ENCODE peak calls at places on chromosomes 2 and 18, in four cellular contexts. C is IMR-90, B is H9, W is mesenchymal stem cell. R is an unnamed sample.
A peak's percentile ranks its signal among the peaks of the same experiment; 100 is the strongest.

GRCh38 chr18:3869848-3870247 is 419.9 kb downstream of the TGIF1 start:
- DNase-seq in C (peak; percentile 76), W (peak; percentile 65), B (no peak), R (peak; percentile 37)

GRCh38 chr2:223598994-223599645 is 3.0 kb downstream of the SCG2 start:
- DNase-seq in C (peak; percentile 83), W (peak; percentile 74), B (no peak), R (no peak)

GRCh38 chr2:76197842-76198448 is 487.2 kb upstream of the GCFC2 start:
- DNase-seq in B (peak; percentile 70), C (peak; percentile 65), W (peak; percentile 77), R (peak; percentile 64)

GRCh38 chr2:26009567-26009963 is 24.3 kb upstream of the RAB10 start:
- DNase-seq in C (no peak), B (no peak), W (no peak), R (no peak)

GRCh38 chr2:25201265-25201664 is 32.9 kb upstream of the POMC start:
- DNase-seq in B (peak; percentile 56), C (no peak), W (no peak), R (no peak)

GRCh38 chr18:56451188-56451587 is 187.2 kb downstream of the TXNL1 start:
- DNase-seq in B (no peak), W (no peak), C (peak; percentile 9), R (no peak)

GRCh38 chr2:230687498-230687897 is 25.1 kb upstream of the CAB39 start:
- DNase-seq in C (peak; percentile 72), B (no peak), W (peak; percentile 66), R (no peak)

GRCh38 chr2:64586883-64587481 is 62.9 kb downstream of the AFTPH start:
- DNase-seq in C (peak; percentile 72), W (peak; percentile 69), B (no peak), R (peak; percentile 35)

GRCh38 chr2:214542251-214542650 is 131.4 kb downstream of the VWC2L start:
- DNase-seq in B (no peak), W (no peak), C (peak; percentile 14), R (no peak)

GRCh38 chr2:70552501-70553333 is 909 bp downstream of the TGFA start:
- DNase-seq in C (no peak), W (no peak), B (peak; percentile 38), R (peak; percentile 23)

GRCh38 chr2:70554338-70554892 is 789 bp upstream of the TGFA start:
- DNase-seq in C (no peak), B (no peak), W (no peak), R (no peak)

GRCh38 chr2:70553584-70554337 is at the start of gene TGFA:
- DNase-seq in B (peak; percentile 94), C (no peak), W (peak; percentile 26), R (peak; percentile 74)

GRCh38 chr2:70551156-70551555 is 2.5 kb downstream of the TGFA start:
- DNase-seq in C (no peak), B (no peak), W (no peak), R (no peak)

GRCh38 chr2:70553334-70553583 is 367 bp downstream of the TGFA start:
- DNase-seq in C (no peak), W (no peak), B (peak; percentile 66), R (no peak)
- H3K9ac ChIP-seq in C (no peak overlapping the region), W (peak overlapping the region; percentile 4), B (peak overlapping the region; percentile 23), R (no peak overlapping the region)

DNA sequence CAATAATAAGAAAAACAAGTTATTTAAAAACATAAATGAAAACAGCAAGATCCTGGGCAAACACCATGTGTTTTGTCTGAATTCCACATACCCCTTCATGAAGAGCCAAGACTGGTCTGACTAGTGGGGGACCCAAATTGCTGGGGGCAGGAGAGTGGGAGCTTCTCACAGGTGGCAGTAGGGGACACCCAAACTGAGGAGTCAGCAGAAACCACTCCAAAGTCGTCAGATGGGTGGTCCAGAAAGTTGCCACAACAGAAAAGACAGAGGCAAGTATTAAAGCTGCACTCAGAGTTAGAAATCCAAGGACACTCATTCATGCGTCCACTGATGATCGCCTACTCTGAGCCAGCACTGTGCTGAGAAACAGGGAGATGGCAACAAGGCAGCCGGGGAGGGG is 12.3 kb upstream of the LCLAT1 start:
- DNase-seq in W (no peak), C (no peak), B (no peak), R (no peak)
- H3K14ac ChIP-seq in W (no peak overlapping the region), C (no peak overlapping the region), B (no peak overlapping the region), R (no peak overlapping the region)

DNA sequence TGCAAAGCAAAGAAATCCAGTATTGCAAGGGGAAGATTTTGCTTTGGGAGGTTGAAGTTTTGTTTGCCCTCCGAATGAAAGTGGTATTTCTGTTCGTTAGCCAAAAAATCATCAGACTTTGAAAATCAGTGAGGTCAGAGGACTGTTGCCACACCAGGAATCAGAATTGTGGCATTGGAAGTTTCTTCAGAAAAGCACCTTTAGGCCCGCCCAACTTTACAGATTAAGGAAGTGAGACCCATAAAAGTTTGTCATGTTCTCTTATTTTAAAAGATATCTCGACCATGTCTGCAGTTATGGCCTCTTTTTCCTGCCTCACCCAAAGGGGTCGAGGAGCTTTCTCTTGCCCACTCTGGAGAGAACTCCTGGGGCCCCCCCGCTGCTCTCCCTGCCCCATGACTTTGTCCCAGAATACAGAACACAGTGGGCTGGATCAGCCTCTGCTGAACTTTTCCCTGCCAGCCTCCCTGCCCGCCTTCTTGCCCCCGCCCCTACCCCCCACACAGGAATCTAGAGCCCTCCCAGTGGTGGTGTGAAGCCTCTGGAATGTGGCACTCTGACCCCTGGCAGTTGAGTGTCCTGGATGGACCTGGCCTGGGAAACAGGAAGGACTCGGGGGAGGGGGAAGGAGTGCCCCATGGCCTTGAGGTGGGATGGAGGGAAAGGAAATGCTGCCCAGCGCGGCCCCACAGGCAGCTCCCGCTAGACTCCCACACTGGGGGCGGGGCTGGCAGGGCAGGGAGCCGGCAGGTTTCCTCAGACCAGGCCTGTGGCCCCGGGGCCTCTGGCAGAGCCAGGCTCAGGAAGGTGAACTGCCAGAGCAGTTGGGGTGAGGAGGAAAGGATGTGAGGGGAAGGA is 25.3 kb downstream of the CRIM1 start:
- DNase-seq in C (no peak), W (peak; percentile 65), B (peak; percentile 87), R (peak; percentile 42)
- H3K4me1 ChIP-seq in C (peaks cover 39% of the 10 kb centered on the region), W (peaks cover 36% of the 10 kb centered on the region), B (peaks cover 17% of the 10 kb centered on the region), R (peaks cover 9% of the 10 kb centered on the region)

GRCh38 chr2:33496150-33496549 is 19.7 kb downstream of the RASGRP3 start:
- DNase-seq in B (no peak), C (peak; percentile 77), W (peak; percentile 87), R (no peak)
- H3K9ac ChIP-seq in B (no peak overlapping the region), C (no peak overlapping the region), W (no peak overlapping the region), R (no peak overlapping the region)

GRCh38 chr2:218395826-218396687 is 3.6 kb upstream of the CTDSP1 start:
- DNase-seq in B (peak; percentile 93), C (peak; percentile 97), W (peak; percentile 98), R (peak; percentile 95)

GRCh38 chr2:218397502-218398436 is 1.9 kb upstream of the CTDSP1 start:
- DNase-seq in C (peak; percentile 60), B (peak; percentile 66), W (peak; percentile 91), R (peak; percentile 23)

GRCh38 chr2:218398437-218399390 is 954 bp upstream of the CTDSP1 start:
- DNase-seq in W (peak; percentile 84), C (peak; percentile 45), B (peak; percentile 39), R (peak; percentile 31)

GRCh38 chr2:218395456-218395825 is 4.2 kb upstream of the CTDSP1 start:
- DNase-seq in C (no peak), W (no peak), B (no peak), R (no peak)

GRCh38 chr2:218396688-218397501 is 2.8 kb upstream of the CTDSP1 start:
- DNase-seq in W (peak; percentile 79), C (peak; percentile 67), B (peak; percentile 55), R (peak; percentile 38)
- H3K14ac ChIP-seq in W (no peak overlapping the region), C (peak overlapping the region; percentile 91), B (no peak overlapping the region), R (no peak overlapping the region)

DNA sequence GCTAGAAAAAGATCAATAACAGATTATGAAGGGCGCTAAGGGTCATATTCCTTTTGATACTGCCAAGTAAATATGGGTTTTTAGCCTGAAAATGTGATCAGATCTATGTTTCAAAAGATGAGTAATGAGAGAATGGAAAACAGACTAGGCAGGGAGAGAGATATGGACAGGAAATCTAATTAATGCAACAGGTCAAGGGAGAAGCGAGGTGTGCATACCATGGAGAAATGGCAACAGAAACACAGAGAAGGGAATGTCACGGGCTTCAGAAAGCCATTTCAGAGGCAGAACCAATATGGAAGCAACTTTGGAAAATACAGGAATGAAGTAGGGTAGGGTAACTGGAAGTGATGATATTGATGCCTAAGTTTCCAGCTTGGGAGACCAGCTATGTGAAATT is 69.3 kb downstream of the SIGLEC15 start:
- DNase-seq in C (no peak), B (no peak), W (no peak), R (no peak)
- H3K4me1 ChIP-seq in C (peaks cover 2% of the 10 kb centered on the region), B (no peaks in the 10 kb centered on the region), W (no peaks in the 10 kb centered on the region), R (no peaks in the 10 kb centered on the region)

GRCh38 chr2:40106061-40106460 is 327.0 kb upstream of the THUMPD2 start:
- DNase-seq in B (no peak), W (no peak), C (peak; percentile 33), R (no peak)

GRCh38 chr2:40103163-40103562 is 324.1 kb upstream of the THUMPD2 start:
- DNase-seq in C (peak; percentile 77), W (peak; percentile 81), B (no peak), R (no peak)

GRCh38 chr2:40105593-40105992 is 326.5 kb upstream of the THUMPD2 start:
- DNase-seq in C (peak; percentile 33), W (no peak), B (no peak), R (no peak)

GRCh38 chr2:40101076-40101688 is 322.1 kb upstream of the THUMPD2 start:
- DNase-seq in W (peak; percentile 88), C (peak; percentile 92), B (no peak), R (no peak)

DNA sequence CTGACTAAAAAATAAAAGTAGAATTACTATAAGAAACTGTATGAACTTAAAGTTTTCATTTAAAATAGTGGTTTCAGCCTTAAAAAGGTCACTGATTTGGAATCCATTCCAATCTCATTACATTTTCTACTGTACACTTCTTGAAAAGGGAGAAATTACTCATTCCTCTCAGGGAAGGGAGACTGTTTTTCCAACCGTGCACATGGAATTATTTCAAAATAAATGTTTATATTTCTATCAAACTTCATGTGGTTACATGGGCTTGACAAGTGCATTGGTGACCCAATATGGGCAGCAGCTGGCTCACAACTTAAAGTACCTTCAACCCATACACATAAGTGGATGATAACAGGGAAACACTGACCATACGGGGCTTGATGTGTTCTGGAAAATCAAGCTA is 324.5 kb upstream of the THUMPD2 start:
- DNase-seq in W (peak; percentile 83), B (no peak), C (peak; percentile 92), R (no peak)
- H3K9ac ChIP-seq in W (peak overlapping the region; percentile 60), B (no peak overlapping the region), C (peak overlapping the region; percentile 27), R (no peak overlapping the region)

DNA sequence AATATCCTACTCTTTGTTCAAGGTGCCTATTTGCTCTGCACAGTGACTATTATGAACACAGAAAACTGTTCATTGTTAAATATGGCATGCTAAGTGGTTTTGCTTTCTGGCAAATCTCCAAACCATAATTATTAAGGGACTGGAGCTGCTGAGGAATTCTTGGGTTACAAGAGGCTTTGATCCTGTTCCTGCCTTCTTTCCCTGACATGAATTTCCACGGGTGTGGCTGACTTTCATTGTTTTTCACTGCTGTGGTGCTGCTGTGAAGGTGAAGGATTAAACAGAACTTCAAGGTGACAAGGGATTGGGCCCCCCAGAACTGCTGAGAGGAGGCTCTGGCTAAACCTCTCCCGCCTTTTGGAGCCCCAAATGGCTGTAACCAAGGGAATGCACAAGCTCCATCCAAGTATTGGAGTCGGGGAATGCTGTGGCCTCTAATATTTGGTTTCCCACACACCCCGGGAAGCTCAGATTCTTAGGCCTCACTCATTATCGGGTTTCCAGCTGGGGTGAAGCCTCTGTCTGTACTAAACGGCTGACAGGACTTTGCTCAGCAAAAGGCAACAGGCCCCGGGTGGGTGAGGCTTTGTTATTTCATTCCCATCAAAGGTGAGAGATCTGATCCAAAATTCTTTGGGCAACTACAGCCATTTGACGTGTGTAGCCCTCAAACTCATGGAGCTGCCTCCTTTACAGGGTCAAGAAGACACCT is 29.0 kb upstream of the ZFP36L2 start:
- DNase-seq in C (no peak), W (no peak), B (no peak), R (no peak)
- H3K14ac ChIP-seq in C (no peak overlapping the region), W (no peak overlapping the region), B (no peak overlapping the region), R (no peak overlapping the region)

GRCh38 chr2:46158661-46159060 is 138.5 kb upstream of the EPAS1 start:
- DNase-seq in C (no peak), B (no peak), W (no peak), R (no peak)
- H3K4me1 ChIP-seq in C (peaks cover 18% of the 10 kb centered on the region), B (no peaks in the 10 kb centered on the region), W (peaks cover 3% of the 10 kb centered on the region), R (no peaks in the 10 kb centered on the region)

R was measured in neuronal stem cell.